ENCODE peak calls at places on chromosomes 3 and 15, in five cellular contexts. C, H, E, S and K are unnamed samples.

GRCh38 chr15:101307048-101307896 is 12.2 kb upstream of the SNRPA1 start:
- DNase-seq in S (no peak), C (no peak), E (peak), H (peak), K (no peak)

GRCh38 chr15:55661431-55661830 is 73.3 kb upstream of the PYGO1 start:
- DNase-seq in S (no peak), C (peak), H (no peak), E (no peak), K (peak)

GRCh38 chr3:108394016-108394415 is 97.7 kb downstream of the HHLA2 start:
- DNase-seq in H (no peak), E (no peak), C (no peak), S (no peak), K (no peak)

GRCh38 chr3:138202945-138203701 is 16.0 kb downstream of the ARMC8 start:
- DNase-seq in S (no peak), H (no peak), E (no peak), C (no peak), K (no peak)

GRCh38 chr15:92069308-92070244 is 216.1 kb downstream of the SLCO3A1 start:
- DNase-seq in S (no peak), H (no peak), E (no peak), C (peak), K (peak)

GRCh38 chr3:24510030-24510648 is 15.5 kb upstream of the THRB start:
- DNase-seq in E (no peak), H (no peak), S (no peak), C (no peak), K (no peak)

GRCh38 chr15:83685864-83686263 is 31.9 kb downstream of the ADAMTSL3 start:
- DNase-seq in E (no peak), S (no peak), C (no peak), H (no peak), K (peak)

GRCh38 chr3:60240558-60240957 is 1010.7 kb downstream of the FHIT start:
- DNase-seq in C (no peak), E (no peak), S (no peak), H (peak), K (peak)

GRCh38 chr3:156811092-156811862 is 14.9 kb upstream of the LEKR1 start:
- DNase-seq in H (no peak), S (no peak), E (no peak), C (peak), K (no peak)

GRCh38 chr3:44970916-44971490 is 5.0 kb downstream of the ZDHHC3 start:
- DNase-seq in C (no peak), H (no peak), E (no peak), S (no peak), K (peak)

GRCh38 chr15:74882528-74882927 is 7.3 kb upstream of the MPI start:
- DNase-seq in H (no peak), S (no peak), C (no peak), E (no peak), K (no peak)

GRCh38 chr15:37108725-37109124 is 8.4 kb upstream of the MEIS2 start:
- DNase-seq in E (no peak), C (no peak), S (no peak), H (no peak), K (no peak)
- H3K27ac ChIP-seq in E (no peak), C (peak), S (no peak), H (no peak), K (peak)

GRCh38 chr3:183477801-183478456 is 49.5 kb upstream of the MCF2L2 start:
- DNase-seq in S (no peak), H (no peak), C (peak), E (no peak), K (no peak)
- TF ChIP-seq CTCF in S (no peak), H (no peak), C (no peak), E (no peak), K (no peak)

DNA sequence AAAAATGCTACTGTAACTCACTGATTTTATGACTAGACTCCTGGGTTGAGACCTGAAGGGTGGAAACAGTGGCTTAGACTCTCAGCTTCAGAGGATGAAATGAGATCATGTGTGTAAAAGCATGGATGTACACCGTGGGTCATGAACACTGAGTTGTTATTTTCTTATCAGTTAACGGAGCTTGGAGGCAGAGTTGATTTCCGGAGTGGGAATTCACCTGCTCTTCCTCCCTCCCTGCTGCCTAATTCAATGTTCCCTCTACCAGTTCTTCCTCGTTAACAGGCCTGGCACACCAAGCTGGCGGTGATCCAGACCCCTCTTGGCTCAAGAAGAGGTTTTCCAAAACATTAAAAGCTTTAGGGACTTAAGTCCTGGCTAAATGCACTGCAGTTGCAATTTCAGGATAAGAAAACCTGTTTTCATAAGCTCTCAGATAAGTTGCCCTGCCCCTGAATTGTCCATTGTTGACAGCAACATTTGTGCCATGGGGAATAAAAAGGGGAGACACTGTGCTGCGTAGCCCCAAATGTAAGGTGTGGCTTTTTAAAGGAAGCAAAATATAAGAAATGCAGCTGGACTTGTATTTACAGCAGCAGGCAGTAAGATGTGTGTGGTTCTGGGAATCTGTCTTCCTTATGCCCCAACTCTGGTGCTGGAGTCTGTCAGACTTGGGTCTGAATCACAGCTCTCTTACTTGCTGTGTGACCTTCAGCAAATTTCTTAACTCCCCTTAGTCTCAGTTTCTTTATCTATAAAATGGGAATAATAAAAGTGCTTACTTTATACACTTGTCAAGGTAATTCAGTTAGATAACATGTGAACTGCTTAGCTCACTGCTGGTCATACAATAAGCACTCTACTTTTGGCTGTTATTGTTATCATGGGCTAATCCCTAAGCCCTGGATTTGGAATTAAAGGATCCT is 9.9 kb downstream of the PDIA5 start:
- DNase-seq in E (no peak), S (no peak), C (no peak), H (no peak), K (peak)
- H3K27ac ChIP-seq in E (no peak), S (peak), C (peak), H (no peak), K (peak)

GRCh38 chr3:122794779-122795673 is at the start of gene SLC49A4:
- DNase-seq in C (peak), E (peak), S (peak), H (peak), K (peak)
- TF ChIP-seq CTCF in C (peak), E (no peak), S (no peak), H (no peak), K (no peak)

GRCh38 chr3:9111349-9112265 is 137.8 kb downstream of the SRGAP3 start:
- DNase-seq in C (peak), H (peak), S (peak), E (no peak), K (no peak)
- H3K27ac ChIP-seq in C (no peak), H (no peak), S (no peak), E (no peak), K (no peak)

DNA sequence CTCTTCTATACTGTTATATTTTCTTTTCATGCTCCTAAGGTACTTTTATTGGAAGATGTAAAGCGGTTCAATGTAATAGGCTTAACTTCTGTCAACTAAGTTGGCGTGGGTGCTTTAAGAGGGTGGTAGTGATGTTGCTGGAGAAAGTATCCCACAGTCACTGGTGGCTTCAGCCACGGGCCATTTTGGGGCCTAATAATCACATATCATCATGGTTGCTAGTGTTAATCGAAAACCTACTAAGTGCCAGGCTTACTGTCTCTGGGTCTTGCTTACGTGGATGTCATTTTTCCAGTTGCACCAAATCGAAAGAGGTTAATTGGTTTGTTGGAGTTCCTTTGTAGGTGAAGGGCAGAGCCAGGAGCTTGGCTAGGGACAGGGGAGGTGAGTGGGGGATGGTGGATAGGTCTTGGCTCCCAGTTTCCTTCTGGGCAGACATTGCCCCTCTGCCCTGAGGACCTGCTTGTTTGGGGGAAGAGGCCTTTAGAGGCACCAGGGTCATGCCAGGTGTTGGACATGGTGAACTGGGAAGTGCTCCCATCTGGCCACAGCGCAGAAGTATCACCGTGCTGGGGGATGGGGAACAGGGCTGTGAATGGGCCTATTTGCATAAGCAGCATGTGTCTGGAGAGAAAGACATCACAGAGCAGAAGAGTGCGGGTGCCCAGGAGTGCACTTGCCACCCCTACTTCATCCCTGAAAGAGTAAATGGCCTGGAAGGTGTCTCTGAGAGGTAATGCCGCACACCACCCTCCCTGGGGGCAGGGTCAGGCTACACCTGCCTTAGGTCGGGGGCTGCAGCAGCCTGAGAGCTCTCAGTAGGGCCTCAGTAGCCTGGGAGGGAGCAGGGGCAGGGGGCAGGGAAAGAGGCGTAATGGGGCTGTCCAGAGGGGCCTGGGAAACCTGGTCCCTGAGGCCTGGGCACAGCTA is 62.4 kb upstream of the POLG start:
- DNase-seq in C (no peak), S (no peak), E (peak), H (peak), K (no peak)
- TF ChIP-seq CTCF in C (no peak), S (no peak), E (no peak), H (no peak), K (no peak)

DNA sequence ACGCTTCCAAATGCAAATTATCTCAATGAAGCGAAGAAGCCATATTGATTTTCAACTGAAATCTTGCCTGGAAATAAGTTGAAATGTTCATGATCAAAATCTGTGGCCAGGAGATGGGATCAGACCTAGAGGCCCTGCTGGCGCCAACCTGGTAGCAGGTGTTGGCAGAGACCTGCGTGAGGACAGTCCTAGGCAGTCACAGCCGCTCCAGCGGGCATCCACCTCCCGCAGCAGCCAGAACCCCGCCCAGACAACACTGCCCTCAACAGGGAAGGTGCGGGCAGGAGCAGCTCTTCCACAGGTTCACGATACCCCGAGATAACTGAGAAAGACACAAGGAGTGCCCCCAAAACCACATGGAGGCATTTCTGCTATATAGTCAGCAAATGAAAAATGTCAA is 145.3 kb downstream of the XXYLT1 start:
- DNase-seq in C (no peak), H (no peak), E (no peak), S (no peak), K (no peak)
- H3K27ac ChIP-seq in C (no peak), H (no peak), E (no peak), S (no peak), K (no peak)